ENCODE peak calls at places on chromosome 20, in nine cellular contexts. Q is SJSA1, B is lower leg skin, S is cardiac muscle cell, Y is thyroid gland, A is fibroblast of lung, V is HepG2, L is mesendoderm, P is fibroblast of the aortic adventitia. X is an unnamed sample.

GRCh38 chr20:15767636-15768369 is 805.4 kb downstream of the KIF16B start:
- DNase-seq in Q (no peak), B (no peak), S (no peak), Y (no peak), A (no peak), V (no peak), L (no peak), P (no peak), X (no peak)

GRCh38 chr20:35326021-35326731 is 34.0 kb upstream of the FAM83C start:
- DNase-seq in Q (no peak), B (no peak), S (no peak), Y (no peak), A (no peak), V (no peak), L (no peak), P (no peak), X (no peak)

GRCh38 chr20:52801628-52802006 is 170.5 kb upstream of the TSHZ2 start:
- DNase-seq in Q (no peak), B (no peak), S (no peak), Y (no peak), A (no peak), V (no peak), L (no peak), P (no peak), X (no peak)

GRCh38 chr20:53842301-53843099 is 227.9 kb downstream of the BCAS1 start:
- DNase-seq in Q (no peak), B (no peak), S (no peak), Y (no peak), A (no peak), V (no peak), L (no peak), P (no peak), X (no peak)

GRCh38 chr20:25280051-25280573 is 32.2 kb downstream of the PYGB start:
- DNase-seq in Q (no peak), B (peak), S (no peak), Y (peak), A (no peak), V (no peak), L (no peak), P (no peak), X (no peak)

GRCh38 chr20:33910056-33910455 is 83.7 kb upstream of the RALY start:
- DNase-seq in Q (no peak), B (no peak), S (no peak), Y (peak), A (peak), V (no peak), L (no peak), P (peak), X (no peak)

GRCh38 chr20:23596856-23597255 is 8.9 kb downstream of the CST9 start:
- DNase-seq in Q (no peak), B (no peak), S (no peak), Y (no peak), A (no peak), V (no peak), L (no peak), P (peak), X (no peak)

GRCh38 chr20:48189177-48189576 is 403.9 kb upstream of the SULF2 start:
- DNase-seq in Q (no peak), B (no peak), S (no peak), Y (no peak), A (peak), V (peak), L (peak), P (peak), X (peak)

GRCh38 chr20:6868864-6869263 is 101.4 kb downstream of the BMP2 start:
- DNase-seq in Q (no peak), B (no peak), S (no peak), Y (no peak), A (no peak), V (no peak), L (no peak), P (no peak), X (no peak)

GRCh38 chr20:44026932-44027685 is 112.5 kb downstream of the TOX2 start:
- DNase-seq in Q (peak), B (no peak), S (no peak), Y (no peak), A (no peak), V (no peak), L (no peak), P (no peak), X (no peak)

GRCh38 chr20:38854654-38855066 is 49.2 kb downstream of the PPP1R16B start:
- DNase-seq in Q (no peak), B (no peak), S (no peak), Y (no peak), A (no peak), V (no peak), L (no peak), P (no peak), X (no peak)

GRCh38 chr20:61762208-61762710 is 303.4 kb downstream of the TAF4 start:
- DNase-seq in Q (no peak), B (no peak), S (no peak), Y (no peak), A (no peak), V (no peak), L (no peak), P (no peak), X (no peak)

GRCh38 chr20:23612385-23612784 is 6.7 kb upstream of the CST9 start:
- DNase-seq in Q (no peak), B (no peak), S (no peak), Y (no peak), A (no peak), V (no peak), L (no peak), P (no peak), X (no peak)

GRCh38 chr20:62437985-62438384 is 10.6 kb upstream of the RBBP8NL start:
- DNase-seq in Q (no peak), B (no peak), S (no peak), Y (peak), A (no peak), V (no peak), L (no peak), P (no peak), X (no peak)

GRCh38 chr20:62628691-62629090 is 13.6 kb upstream of the SLCO4A1 start:
- DNase-seq in Q (peak), B (no peak), S (no peak), Y (no peak), A (no peak), V (no peak), L (peak), P (no peak), X (no peak)

GRCh38 chr20:53102361-53102760 is 130.2 kb downstream of the TSHZ2 start:
- DNase-seq in Q (no peak), B (no peak), S (no peak), Y (no peak), A (no peak), V (no peak), L (no peak), P (no peak), X (no peak)

GRCh38 chr20:24590193-24590982 is 121.0 kb downstream of the SYNDIG1 start:
- DNase-seq in Q (peak), B (no peak), S (no peak), Y (no peak), A (no peak), V (no peak), L (no peak), P (no peak), X (no peak)

GRCh38 chr20:20396794-20397193 is 28.9 kb downstream of the INSM1 start:
- DNase-seq in Q (no peak), B (no peak), S (no peak), Y (no peak), A (no peak), V (no peak), L (no peak), P (no peak), X (no peak)

GRCh38 chr20:44001667-44002596 is 87.3 kb downstream of the TOX2 start:
- DNase-seq in Q (no peak), B (no peak), S (no peak), Y (no peak), A (no peak), V (no peak), L (no peak), P (no peak), X (no peak)

GRCh38 chr20:9344080-9344920 is 170.1 kb upstream of the LAMP5 start:
- DNase-seq in Q (no peak), B (no peak), S (no peak), Y (peak), A (peak), V (no peak), L (no peak), P (no peak), X (no peak)

GRCh38 chr20:63011798-63012197 is 5.0 kb upstream of the BHLHE23 start:
- DNase-seq in Q (peak), B (no peak), S (no peak), Y (peak), A (peak), V (no peak), L (no peak), P (no peak), X (no peak)

GRCh38 chr20:9354579-9354978 is 159.8 kb upstream of the LAMP5 start:
- DNase-seq in Q (no peak), B (no peak), S (no peak), Y (no peak), A (no peak), V (no peak), L (no peak), P (no peak), X (no peak)

GRCh38 chr20:21398109-21398480 is 769 bp upstream of the NKX2-4 start:
- DNase-seq in Q (no peak), B (no peak), S (no peak), Y (no peak), A (no peak), V (no peak), L (no peak), P (no peak), X (no peak)

GRCh38 chr20:13219327-13220193 is 1.5 kb upstream of the ISM1 start:
- DNase-seq in Q (no peak), B (peak), S (no peak), Y (no peak), A (no peak), V (no peak), L (peak), P (no peak), X (no peak)

GRCh38 chr20:47735412-47736400 is 49.6 kb downstream of the SULF2 start:
- DNase-seq in Q (no peak), B (peak), S (no peak), Y (no peak), A (peak), V (peak), L (no peak), P (no peak), X (no peak)

GRCh38 chr20:11136691-11137090 is 462.9 kb upstream of the JAG1 start:
- DNase-seq in Q (no peak), B (no peak), S (no peak), Y (no peak), A (no peak), V (no peak), L (no peak), P (no peak), X (no peak)

GRCh38 chr20:51910202-51911050 is 108.1 kb upstream of the SALL4 start:
- DNase-seq in Q (peak), B (no peak), S (peak), Y (no peak), A (no peak), V (no peak), L (peak), P (no peak), X (no peak)

GRCh38 chr20:40532103-40532502 is 156.9 kb downstream of the MAFB start:
- DNase-seq in Q (no peak), B (no peak), S (no peak), Y (no peak), A (peak), V (peak), L (peak), P (peak), X (peak)

GRCh38 chr20:1001981-1002681 is at the start of gene RSPO4:
- DNase-seq in Q (no peak), B (no peak), S (peak), Y (peak), A (no peak), V (no peak), L (peak), P (no peak), X (no peak)

GRCh38 chr20:44217342-44218092 is 6.9 kb upstream of the OSER1 start:
- DNase-seq in Q (peak), B (peak), S (peak), Y (peak), A (peak), V (peak), L (peak), P (peak), X (peak)

GRCh38 chr20:834151-834747 is 734 bp downstream of the FAM110A start:
- DNase-seq in Q (no peak), B (no peak), S (no peak), Y (no peak), A (no peak), V (no peak), L (no peak), P (no peak), X (no peak)

GRCh38 chr20:2703716-2704475 is 11.3 kb downstream of the EBF4 start:
- DNase-seq in Q (no peak), B (no peak), S (no peak), Y (no peak), A (no peak), V (no peak), L (no peak), P (no peak), X (no peak)

GRCh38 chr20:23917024-23917725 is 37.6 kb upstream of the CST5 start:
- DNase-seq in Q (no peak), B (no peak), S (no peak), Y (no peak), A (no peak), V (no peak), L (no peak), P (no peak), X (no peak)

GRCh38 chr20:57582432-57583288 is 21.8 kb downstream of the PCK1 start:
- DNase-seq in Q (no peak), B (peak), S (peak), Y (peak), A (peak), V (peak), L (peak), P (peak), X (no peak)
- H3K4me3 ChIP-seq in Q (peak), B (no peak), S (no peak), Y (no peak), A (no peak), V (no peak), L (no peak), P (no peak), X (no peak)

DNA sequence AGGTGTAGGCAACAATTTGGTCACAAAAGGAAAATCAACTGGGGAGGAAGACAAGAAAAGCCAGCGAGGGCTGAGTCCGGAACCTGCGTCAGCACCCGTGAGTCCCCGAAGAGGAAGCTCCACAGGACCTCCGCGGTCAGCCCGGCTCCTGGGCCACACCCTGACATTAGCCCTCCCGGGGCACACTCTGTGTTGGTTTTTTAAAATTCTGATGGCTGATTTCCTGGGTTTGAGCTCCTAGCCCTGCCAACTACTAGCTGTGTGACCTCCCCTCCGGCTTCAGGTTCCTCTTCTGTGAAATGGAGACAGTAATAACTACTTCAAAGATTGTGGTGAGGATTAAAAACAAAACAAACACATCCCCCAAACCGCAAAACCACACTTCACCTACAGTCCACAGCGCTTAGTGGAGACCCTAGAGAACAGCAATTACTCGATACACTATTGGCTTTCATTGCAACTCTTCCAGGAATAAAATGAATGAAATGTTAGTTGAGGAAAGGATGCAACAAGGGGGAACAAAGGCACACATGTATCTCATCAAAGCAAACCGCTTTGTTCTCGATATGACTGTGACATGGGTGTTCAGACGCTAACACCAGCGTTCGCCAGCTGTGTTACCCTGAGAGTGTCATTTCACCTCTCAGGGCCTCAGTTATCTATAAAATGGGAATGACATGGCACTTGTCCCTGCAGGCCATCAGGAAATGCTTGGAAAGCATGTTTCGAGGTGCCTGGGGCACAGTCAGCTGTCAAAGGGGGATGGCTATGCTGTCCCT is 984 bp downstream of the ZBP1 start:
- DNase-seq in Q (no peak), B (peak), S (no peak), Y (peak), A (no peak), V (no peak), L (no peak), P (no peak), X (no peak)
- H3K4me3 ChIP-seq in Q (no peak), B (no peak), S (no peak), Y (no peak), A (no peak), V (no peak), L (no peak), P (no peak), X (no peak)

DNA sequence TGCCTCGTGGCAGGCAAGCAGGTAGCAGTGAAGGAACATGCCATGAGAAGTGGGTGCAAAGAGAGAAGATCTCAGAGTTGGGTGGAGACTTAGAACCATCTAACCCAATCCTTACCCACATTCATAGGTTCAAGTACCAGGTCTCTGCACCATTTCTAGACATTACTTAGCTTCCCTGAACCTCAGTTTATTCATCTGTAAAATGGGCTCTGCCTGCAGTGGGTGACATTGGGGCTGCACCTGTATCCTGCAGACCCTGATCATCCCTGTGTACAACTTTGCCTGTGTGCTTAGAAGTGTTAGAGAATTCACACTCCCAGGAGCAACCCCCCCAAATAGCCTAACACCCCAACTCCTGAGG is 42.7 kb downstream of the SNX5 start:
- DNase-seq in Q (no peak), B (no peak), S (no peak), Y (no peak), A (no peak), V (no peak), L (no peak), P (no peak), X (no peak)
- H3K4me3 ChIP-seq in Q (no peak), B (no peak), S (no peak), Y (no peak), A (no peak), V (no peak), L (no peak), P (no peak), X (no peak)

DNA sequence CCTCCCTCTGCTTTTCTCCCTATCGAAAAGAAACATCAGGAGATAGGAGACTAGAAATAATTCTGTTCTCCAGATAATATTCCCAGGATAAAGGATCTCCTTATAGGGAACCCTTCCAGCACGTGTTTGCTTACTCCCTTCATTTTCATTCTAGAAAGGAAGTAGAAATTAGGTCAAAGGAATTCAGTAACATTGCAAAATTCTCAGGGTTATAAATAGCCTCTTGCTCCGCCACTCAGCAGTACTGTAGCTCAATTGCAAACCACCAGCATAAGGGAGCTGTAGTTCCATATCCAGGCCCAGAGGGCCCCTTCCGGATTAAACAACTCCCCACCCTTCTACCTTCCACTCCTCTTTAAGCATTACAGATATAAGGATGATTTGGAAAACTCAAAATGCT is 6.2 kb downstream of the ELMO2 start:
- DNase-seq in Q (no peak), B (peak), S (peak), Y (peak), A (peak), V (no peak), L (peak), P (peak), X (no peak)
- H3K4me3 ChIP-seq in Q (no peak), B (no peak), S (no peak), Y (no peak), A (no peak), V (no peak), L (no peak), P (peak), X (no peak)

DNA sequence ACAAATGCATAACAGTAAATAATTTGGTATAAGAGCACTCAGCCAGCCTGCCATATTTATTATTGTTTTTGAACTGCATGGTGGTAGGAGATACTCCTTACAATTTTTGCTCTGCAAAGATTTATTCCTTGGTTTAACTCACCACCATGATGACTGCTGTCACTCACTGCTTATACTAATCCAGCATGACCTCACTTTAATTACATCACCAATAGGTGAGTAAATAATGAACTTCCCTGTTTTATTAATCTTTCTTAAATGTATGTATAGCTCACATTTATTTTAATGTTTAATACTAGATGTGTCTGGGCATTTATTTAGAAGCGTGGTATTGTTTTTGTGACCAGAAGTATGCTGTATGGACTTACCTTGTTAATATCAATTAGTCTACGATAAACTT is 12.8 kb upstream of the TP53TG5 start:
- DNase-seq in Q (no peak), B (no peak), S (no peak), Y (no peak), A (no peak), V (no peak), L (no peak), P (no peak), X (no peak)
- H3K4me3 ChIP-seq in Q (no peak), B (no peak), S (no peak), Y (no peak), A (no peak), V (no peak), L (no peak), P (no peak), X (no peak)